ENCODE peak calls at places on chromosomes 11 and 22, in four cellular contexts. A, Z, M and S are unnamed samples.

GRCh38 chr22:48263791-48264351 is 1501.4 kb downstream of the TBC1D22A start:
- DNase-seq in A (no peak), M (no peak), Z (no peak), S (no peak)

GRCh38 chr11:130817608-130817944 is 98.7 kb downstream of the SNX19 start:
- DNase-seq in A (no peak), M (no peak), Z (no peak), S (no peak)

GRCh38 chr22:46571642-46572250 is 34.3 kb upstream of the CELSR1 start:
- DNase-seq in Z (no peak), A (no peak), M (no peak), S (no peak)

GRCh38 chr22:19871023-19871844 is 16.6 kb upstream of the GNB1L start:
- DNase-seq in Z (no peak), M (peak; percentile 17), A (no peak), S (no peak)

GRCh38 chr22:36907464-36907863 is 6.0 kb upstream of the CSF2RB start:
- DNase-seq in M (no peak), Z (no peak), A (no peak), S (no peak)

GRCh38 chr11:10931761-10932700 is 74.2 kb upstream of the ZBED5 start:
- DNase-seq in A (no peak), Z (no peak), M (no peak), S (no peak)

GRCh38 chr22:42277988-42278776 is 7.7 kb upstream of the TCF20 start:
- DNase-seq in A (no peak), Z (peak; percentile 20), M (no peak), S (peak; percentile 78)

GRCh38 chr22:39517470-39517869 is 2.9 kb upstream of the ATF4 start:
- DNase-seq in A (no peak), Z (no peak), M (no peak), S (no peak)

GRCh38 chr11:120715239-120715638 is 203.7 kb downstream of the GRIK4 start:
- DNase-seq in A (no peak), Z (no peak), M (no peak), S (no peak)

GRCh38 chr22:45582236-45582954 is 79.7 kb downstream of the FBLN1 start:
- DNase-seq in Z (no peak), A (no peak), M (no peak), S (no peak)

GRCh38 chr11:76740772-76741171 is 42.4 kb upstream of the TSKU start:
- DNase-seq in M (no peak), A (no peak), Z (no peak), S (no peak)

GRCh38 chr11:112265659-112266409 is 5.2 kb upstream of the PLET1 start:
- DNase-seq in A (no peak), Z (no peak), M (peak; percentile 40), S (no peak)

GRCh38 chr11:13668957-13669521 is 571 bp downstream of the FAR1 start:
- DNase-seq in Z (peak; percentile 19), A (peak; percentile 34), M (no peak), S (peak; percentile 61)

GRCh38 chr22:19983701-19984100 is 32.9 kb downstream of the ARVCF start:
- DNase-seq in M (no peak), A (no peak), Z (no peak), S (no peak)

GRCh38 chr11:2750601-2751522 is 51.1 kb upstream of the KCNQ1OT1 start:
- DNase-seq in Z (no peak), A (no peak), M (no peak), S (peak; percentile 22)

GRCh38 chr22:37187552-37187890 is 526 bp downstream of the C1QTNF6 start:
- DNase-seq in M (no peak), Z (no peak), A (no peak), S (no peak)

GRCh38 chr22:42892571-42893316 is 35.7 kb upstream of the ARFGAP3 start:
- DNase-seq in M (no peak), Z (no peak), A (peak; percentile 91), S (no peak)

GRCh38 chr11:59802639-59803176 is 7.9 kb downstream of the MRPL16 start:
- DNase-seq in A (peak; percentile 29), M (peak; percentile 27), Z (peak; percentile 39), S (no peak)

GRCh38 chr11:120339394-120339890 is 3.2 kb downstream of the ARHGEF12 start:
- DNase-seq in Z (peak; percentile 23), M (peak; percentile 53), A (no peak), S (no peak)

GRCh38 chr11:45082744-45083543 is 63.5 kb upstream of the PRDM11 start:
- DNase-seq in A (no peak), M (no peak), Z (no peak), S (no peak)

GRCh38 chr11:124937336-124937935 is 1.6 kb upstream of the HEPACAM start:
- DNase-seq in M (no peak), Z (no peak), A (no peak), S (no peak)

GRCh38 chr11:103257360-103257759 is 148.1 kb downstream of the DYNC2H1 start:
- DNase-seq in A (no peak), Z (no peak), M (no peak), S (no peak)

GRCh38 chr22:29071261-29072045 is 1.4 kb upstream of the KREMEN1 start:
- DNase-seq in A (peak; percentile 38), Z (peak; percentile 6), M (peak; percentile 35), S (peak; percentile 78)

GRCh38 chr11:81596709-81597108 is 1137.0 kb downstream of the FAM181B start:
- DNase-seq in M (no peak), A (no peak), Z (no peak), S (no peak)

DNA sequence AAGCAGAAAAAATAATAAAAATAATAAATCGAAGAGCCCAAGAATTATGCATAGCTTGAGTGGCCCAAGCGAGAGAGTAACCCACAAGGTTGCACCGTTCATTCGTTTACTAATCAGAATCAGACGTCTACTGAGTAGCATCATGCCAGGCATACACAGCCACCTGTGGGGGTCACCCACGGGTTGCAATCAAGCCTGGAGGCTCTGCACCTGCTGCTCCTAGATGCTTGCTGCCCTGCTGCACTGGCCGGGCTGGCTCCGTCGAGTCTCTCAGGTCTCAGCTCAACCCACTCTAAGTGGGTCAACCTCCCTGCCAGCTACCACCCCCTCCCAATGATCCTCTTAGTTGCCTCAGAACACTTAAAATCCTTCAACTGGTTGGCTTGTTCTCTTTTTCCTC is 2.0 kb upstream of the TESMIN start:
- DNase-seq in A (no peak), Z (no peak), M (no peak), S (peak; percentile 56)
- H3K4me1 ChIP-seq in A (no peaks in the 10 kb centered on the region), Z (no peaks in the 10 kb centered on the region), M (peaks cover 19% of the 10 kb centered on the region), S (peaks cover 7% of the 10 kb centered on the region)

DNA sequence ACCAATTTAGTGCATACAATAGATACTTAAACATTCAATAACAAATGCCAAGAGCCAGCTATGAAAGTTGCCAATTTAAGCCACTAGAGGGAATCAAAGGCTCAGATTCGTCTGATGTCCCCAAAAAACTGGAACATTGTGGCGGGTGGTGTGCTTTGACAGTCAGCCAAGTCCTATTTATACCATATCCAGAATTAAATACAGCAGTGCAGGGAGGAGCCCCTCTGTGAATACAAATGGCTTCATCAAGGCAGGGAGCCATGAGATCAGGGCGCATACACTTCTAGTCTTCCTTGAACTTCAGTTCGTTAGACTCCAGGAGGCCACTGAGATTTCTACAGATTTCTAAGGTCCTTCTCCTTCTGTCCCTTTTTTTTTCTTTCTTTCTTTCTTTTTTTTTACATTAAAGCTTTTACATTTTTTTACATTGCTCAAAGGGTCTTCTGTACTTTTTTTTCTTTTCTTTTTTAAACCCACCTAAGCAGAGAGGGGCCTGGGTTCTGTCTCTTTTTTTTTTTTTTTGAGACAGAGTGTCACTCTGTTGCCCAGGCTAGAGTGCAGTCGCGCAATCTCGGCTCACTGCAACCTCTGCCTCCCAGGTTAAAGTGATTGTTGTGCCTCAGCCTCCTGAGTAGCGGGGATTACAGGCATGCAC is 41.5 kb upstream of the HSPA8 start:
- DNase-seq in M (peak; percentile 70), A (no peak), Z (peak; percentile 33), S (peak; percentile 53)
- TF ChIP-seq CTCF in M (peak; percentile 76), A (peak; percentile 45), Z (peak; percentile 82), S (peak; percentile 91)

DNA sequence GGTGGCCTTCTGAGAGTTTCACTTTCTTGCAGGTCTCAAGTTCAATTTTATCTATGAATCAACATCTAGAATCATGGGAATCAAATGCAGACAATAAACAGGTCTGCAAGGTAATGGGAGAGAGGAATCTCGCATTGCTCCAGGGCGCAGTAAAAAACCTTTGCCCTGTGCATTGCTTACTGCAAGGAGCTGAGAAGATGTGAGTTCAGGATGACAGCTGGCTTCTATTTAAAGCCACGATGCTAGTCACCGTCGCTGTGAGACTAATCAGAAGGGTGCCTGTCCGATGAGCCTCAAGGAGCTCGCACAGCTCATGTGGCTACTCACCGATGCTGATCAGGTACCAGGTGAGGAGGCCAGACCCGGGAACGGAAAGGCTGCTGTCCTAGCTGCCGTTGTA is 30.2 kb upstream of the APOA1 start:
- DNase-seq in A (no peak), M (no peak), Z (no peak), S (no peak)
- H3K4me1 ChIP-seq in A (no peaks in the 10 kb centered on the region), M (peaks cover 55% of the 10 kb centered on the region), Z (no peaks in the 10 kb centered on the region), S (peaks cover 5% of the 10 kb centered on the region)

GRCh38 chr22:23750744-23751440 is at the start of gene ZNF70:
- DNase-seq in M (peak; percentile 87), A (peak; percentile 91), Z (peak; percentile 84), S (peak; percentile 93)
- TF ChIP-seq CTCF in M (peak; percentile 31), A (no peak), Z (no peak), S (no peak)

GRCh38 chr11:75593337-75593915 is 31.4 kb downstream of the SERPINH1 start:
- DNase-seq in A (no peak), M (no peak), Z (no peak), S (no peak)

GRCh38 chr11:75591371-75591770 is 29.3 kb downstream of the SERPINH1 start:
- DNase-seq in M (no peak), A (no peak), Z (no peak), S (no peak)

GRCh38 chr11:75591966-75592365 is 29.9 kb downstream of the SERPINH1 start:
- DNase-seq in M (no peak), A (no peak), Z (no peak), S (no peak)

GRCh38 chr11:75589933-75590332 is 27.9 kb downstream of the SERPINH1 start:
- DNase-seq in M (peak; percentile 58), Z (no peak), A (no peak), S (no peak)

GRCh38 chr11:75592699-75593098 is 30.6 kb downstream of the SERPINH1 start:
- DNase-seq in A (peak; percentile 29), Z (no peak), M (no peak), S (peak; percentile 38)
- H3K4me1 ChIP-seq in A (no peaks in the 10 kb centered on the region), Z (no peaks in the 10 kb centered on the region), M (peaks cover 6% of the 10 kb centered on the region), S (peaks cover 30% of the 10 kb centered on the region)

GRCh38 chr11:1382831-1383607 is 6.7 kb upstream of the BRSK2 start:
- DNase-seq in M (peak; percentile 89), A (peak; percentile 72), Z (peak; percentile 63), S (peak; percentile 78)
- TF ChIP-seq CTCF in M (no peak), A (no peak), Z (no peak), S (no peak)